ENCODE peak calls at places on chromosomes 7 and 10, in eight cellular contexts. S is A549, C is thoracic aorta, Y is retinal pigment epithelial cell, K is adipocyte, N is HCT116, G is lung, I is dorsolateral prefrontal cortex. B is an unnamed sample.
A peak's percentile ranks its signal among the peaks of the same experiment; 100 is the strongest.

GRCh38 chr7:75688200-75689136 is 50.3 kb downstream of the HIP1 start:
- DNase-seq in S (no peak), C (no peak), Y (no peak), K (no peak), N (no peak), G (no peak), I (peak; percentile 92), B (no peak)

GRCh38 chr10:34866848-34867247 is 51.8 kb upstream of the PARD3 start:
- DNase-seq in S (no peak), C (no peak), Y (no peak), K (no peak), N (no peak), G (no peak), I (no peak), B (peak; percentile 43)

GRCh38 chr7:50214771-50215170 is 89.7 kb upstream of the IKZF1 start:
- DNase-seq in S (no peak), C (no peak), Y (no peak), K (no peak), N (no peak), G (no peak), I (no peak), B (no peak)

GRCh38 chr7:3201937-3202715 is 98.9 kb upstream of the SDK1 start:
- DNase-seq in S (no peak), C (no peak), Y (no peak), K (no peak), N (no peak), G (no peak), I (no peak), B (no peak)

GRCh38 chr7:106462365-106462859 is 177.6 kb upstream of the NAMPT start:
- DNase-seq in S (no peak), C (no peak), Y (no peak), K (peak; percentile 75), N (no peak), G (no peak), I (no peak), B (peak; percentile 76)

GRCh38 chr7:7595451-7595850 is 28.8 kb downstream of the MIOS start:
- DNase-seq in S (peak; percentile 28), C (no peak), Y (no peak), K (peak; percentile 73), N (peak; percentile 8), G (no peak), I (no peak), B (peak; percentile 64)

GRCh38 chr10:120456626-120457430 is at the start of gene PLPP4:
- DNase-seq in S (no peak), C (no peak), Y (peak; percentile 55), K (peak; percentile 82), N (no peak), G (peak; percentile 23), I (peak; percentile 74), B (peak; percentile 61)

GRCh38 chr7:117282239-117282812 is 40.5 kb downstream of the WNT2 start:
- DNase-seq in S (no peak), C (no peak), Y (no peak), K (no peak), N (no peak), G (no peak), I (no peak), B (no peak)

GRCh38 chr10:93553501-93554374 is 12.7 kb upstream of the FFAR4 start:
- DNase-seq in S (no peak), C (no peak), Y (no peak), K (no peak), N (no peak), G (no peak), I (no peak), B (no peak)

GRCh38 chr7:2140216-2140870 is 92.4 kb downstream of the MAD1L1 start:
- DNase-seq in S (no peak), C (no peak), Y (no peak), K (no peak), N (no peak), G (no peak), I (no peak), B (no peak)

GRCh38 chr10:69636626-69637550 is 6.8 kb downstream of the FAM241B start:
- DNase-seq in S (peak; percentile 35), C (no peak), Y (no peak), K (peak; percentile 17), N (peak; percentile 19), G (no peak), I (peak; percentile 63), B (peak; percentile 72)

DNA sequence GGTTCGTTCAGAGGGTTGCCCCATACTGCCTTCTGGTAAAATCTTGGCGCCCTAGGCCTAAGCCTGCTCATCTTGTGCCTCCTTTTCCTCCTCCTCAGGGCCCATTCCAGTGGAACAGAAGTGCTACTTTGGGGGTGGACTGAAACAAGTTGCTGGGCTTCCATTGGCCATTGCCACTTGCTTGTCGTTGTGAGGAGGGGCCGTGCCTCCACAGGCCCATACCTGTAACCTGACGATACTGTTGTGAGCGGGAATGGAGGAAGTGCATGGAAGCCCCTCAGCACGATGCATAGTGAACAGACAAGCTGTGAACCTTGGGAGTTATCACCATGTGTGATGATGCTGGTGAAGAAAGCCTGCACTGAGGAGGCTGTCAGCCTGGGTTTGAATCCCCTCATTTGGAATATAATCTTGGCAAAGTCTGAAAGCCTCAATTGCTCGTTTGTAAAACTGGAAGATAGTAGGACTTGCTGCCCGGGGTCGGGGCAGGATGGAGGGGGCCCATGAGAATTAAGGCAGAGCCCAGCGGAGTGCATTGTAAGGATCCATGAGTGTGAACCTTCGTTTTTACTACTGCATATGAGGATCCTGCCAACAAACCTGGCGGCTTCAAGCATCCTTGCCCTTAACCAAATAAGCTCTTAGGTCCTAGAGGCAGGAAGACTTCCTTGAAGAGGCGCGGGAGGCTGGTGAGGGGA is 671 bp upstream of the PAPSS2 start:
- DNase-seq in S (no peak), C (no peak), Y (no peak), K (no peak), N (no peak), G (peak; percentile 42), I (no peak), B (no peak)
- H3K4me3 ChIP-seq in S (peak overlapping the region; percentile 78), C (peak overlapping the region; percentile 94), Y (peak overlapping the region; percentile 78), K (peak overlapping the region; percentile 98), N (peak overlapping the region; percentile 64), G (no peak overlapping the region), I (peak overlapping the region; percentile 76), B (no peak overlapping the region)

GRCh38 chr7:150322833-150323681 is at the start of the genes ACTR3C and LRRC61:
- DNase-seq in S (no peak), C (no peak), Y (no peak), K (no peak), N (no peak), G (peak; percentile 49), I (no peak), B (peak; percentile 89)

GRCh38 chr7:150325110-150325611 is 1.8 kb upstream of the ACTR3C start:
- DNase-seq in S (no peak), C (no peak), Y (no peak), K (no peak), N (no peak), G (peak; percentile 55), I (no peak), B (no peak)

GRCh38 chr7:150323682-150324365 is 479 bp upstream of the ACTR3C start:
- DNase-seq in S (no peak), C (no peak), Y (no peak), K (no peak), N (no peak), G (no peak), I (no peak), B (peak; percentile 65)

GRCh38 chr7:150325901-150326300 is 2.6 kb upstream of the ACTR3C start:
- DNase-seq in S (no peak), C (no peak), Y (no peak), K (no peak), N (no peak), G (no peak), I (no peak), B (no peak)

DNA sequence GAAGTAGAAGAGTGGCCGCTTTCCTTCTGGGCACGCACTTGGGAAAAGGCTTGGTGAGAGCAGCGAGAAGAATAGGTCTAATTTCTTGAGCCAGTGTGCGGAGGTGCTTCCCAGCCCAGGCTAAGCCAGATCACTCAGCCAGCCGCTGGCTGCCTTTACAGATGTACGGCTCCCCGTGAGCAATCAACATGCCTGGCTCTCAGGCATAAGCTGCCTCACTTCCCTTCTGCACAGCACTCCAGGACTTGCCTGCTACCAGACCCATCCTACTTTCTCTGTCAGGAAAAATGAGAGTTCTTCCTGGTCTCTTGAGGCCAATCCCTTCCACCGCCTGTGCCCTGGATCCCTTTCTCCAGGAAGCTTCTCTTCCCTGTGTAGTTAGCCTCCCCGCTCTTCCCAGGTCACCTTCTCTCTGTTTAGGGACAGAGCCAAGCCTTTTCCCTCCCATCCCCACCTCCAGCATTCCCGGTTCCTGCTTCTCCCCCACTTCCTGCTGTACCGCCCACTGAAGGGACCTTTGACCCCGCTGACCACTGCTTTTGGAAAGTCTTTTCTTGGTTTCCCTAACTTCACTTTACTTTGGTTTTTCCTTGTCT is 1.1 kb upstream of the ACTR3C start:
- DNase-seq in S (no peak), C (no peak), Y (no peak), K (no peak), N (no peak), G (no peak), I (no peak), B (no peak)
- H3K4me3 ChIP-seq in S (no peak overlapping the region), C (no peak overlapping the region), Y (peak overlapping the region; percentile 60), K (no peak overlapping the region), N (peak overlapping the region; percentile 59), G (no peak overlapping the region), I (no peak overlapping the region), B (peak overlapping the region; percentile 79)

DNA sequence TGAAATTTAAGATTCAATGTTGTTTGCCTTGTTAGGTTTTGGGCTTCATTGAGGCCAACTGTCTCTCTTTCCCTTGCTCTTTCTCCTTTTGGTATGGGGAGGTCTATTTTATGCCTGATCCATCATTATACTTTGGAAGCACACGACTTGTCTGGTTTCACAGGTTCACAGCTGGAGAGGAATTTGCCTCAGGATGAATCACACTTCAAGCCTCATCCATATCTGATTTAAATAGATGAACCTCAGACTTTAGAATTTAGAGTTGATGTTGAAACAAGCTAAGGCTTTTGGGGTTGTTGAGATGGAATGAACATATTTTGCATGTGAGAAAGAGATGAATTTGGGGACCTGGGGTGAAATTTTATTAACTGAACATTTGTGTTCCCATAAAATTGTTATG is 150.5 kb upstream of the IGFBP3 start:
- DNase-seq in S (no peak), C (no peak), Y (no peak), K (peak; percentile 32), N (no peak), G (no peak), I (no peak), B (no peak)
- H3K4me3 ChIP-seq in S (no peak overlapping the region), C (no peak overlapping the region), Y (no peak overlapping the region), K (no peak overlapping the region), N (no peak overlapping the region), G (no peak overlapping the region), I (no peak overlapping the region), B (no peak overlapping the region)

GRCh38 chr7:86643478-86644281 is at the start of gene GRM3:
- DNase-seq in S (peak; percentile 2), C (no peak), Y (no peak), K (no peak), N (no peak), G (no peak), I (peak; percentile 85), B (no peak)

GRCh38 chr7:86647340-86648094 is 3.8 kb downstream of the GRM3 start:
- DNase-seq in S (no peak), C (no peak), Y (no peak), K (no peak), N (no peak), G (no peak), I (no peak), B (no peak)

GRCh38 chr7:86645676-86646276 is 2.1 kb downstream of the GRM3 start:
- DNase-seq in S (no peak), C (no peak), Y (no peak), K (no peak), N (no peak), G (no peak), I (no peak), B (no peak)

GRCh38 chr7:86645174-86645566 is 1.5 kb downstream of the GRM3 start:
- DNase-seq in S (no peak), C (no peak), Y (no peak), K (no peak), N (no peak), G (no peak), I (no peak), B (no peak)

GRCh38 chr7:86644282-86645173 is 819 bp downstream of the GRM3 start:
- DNase-seq in S (no peak), C (no peak), Y (no peak), K (no peak), N (no peak), G (no peak), I (peak; percentile 73), B (no peak)
- H3K4me3 ChIP-seq in S (no peak overlapping the region), C (peak overlapping the region; percentile 65), Y (peak overlapping the region; percentile 29), K (peak overlapping the region; percentile 75), N (no peak overlapping the region), G (no peak overlapping the region), I (peak overlapping the region; percentile 81), B (no peak overlapping the region)

B was measured in Karpas-422.